ENCODE peak calls at places on chromosomes 12 and 14, in five cellular contexts. D, L, P, V and B are unnamed samples.

GRCh38 chr14:75549169-75549568 is 26.9 kb downstream of the BATF start:
- DNase-seq in P (no peak), V (no peak), L (no peak), D (no peak), B (no peak)

GRCh38 chr12:47820631-47821345 is 1.1 kb upstream of the HDAC7 start:
- DNase-seq in V (no peak), P (no peak), D (peak; percentile 87), L (no peak), B (no peak)

GRCh38 chr14:101563654-101564443 is 2.6 kb downstream of the DIO3 start:
- DNase-seq in P (no peak), V (no peak), D (no peak), L (no peak), B (peak; percentile 36)

GRCh38 chr12:54017845-54018607 is 9.2 kb downstream of the HOXC8 start:
- DNase-seq in V (peak; percentile 89), P (peak; percentile 71), D (no peak), L (peak; percentile 70), B (peak; percentile 91)

GRCh38 chr14:67526676-67527459 is 6.2 kb upstream of the PLEKHH1 start:
- DNase-seq in V (peak; percentile 85), L (peak; percentile 27), D (no peak), P (peak; percentile 77), B (peak; percentile 71)

GRCh38 chr12:32467959-32468863 is 68.9 kb downstream of the FGD4 start:
- DNase-seq in V (no peak), L (no peak), P (no peak), D (no peak), B (no peak)

GRCh38 chr12:52605542-52605941 is 4.3 kb upstream of the KRT72 start:
- DNase-seq in V (no peak), L (no peak), D (no peak), P (no peak), B (no peak)

GRCh38 chr12:42407306-42407705 is 81.3 kb downstream of the PPHLN1 start:
- DNase-seq in L (no peak), P (no peak), V (no peak), D (no peak), B (no peak)